ENCODE peak calls at places on chromosomes 4 and X, in five cellular contexts. P is tibial artery, K is AG09309, E is stomach, M is brain microvascular endothelial cell. H is an unnamed sample.

GRCh38 chr4:129230836-129231235 is 134.9 kb downstream of the C4orf33 start:
- DNase-seq in P (no peak), K (no peak), E (no peak), M (no peak), H (no peak)

GRCh38 chrX:102085706-102086105 is 39.8 kb upstream of the TCEAL2 start:
- DNase-seq in P (no peak), K (no peak), E (no peak), M (no peak), H (no peak)

GRCh38 chr4:122865421-122865820 is 38.8 kb downstream of the FGF2 start:
- DNase-seq in P (no peak), K (no peak), E (no peak), M (no peak), H (no peak)

GRCh38 chr4:60926624-60927023 is 273.5 kb upstream of the ADGRL3 start:
- DNase-seq in P (no peak), K (no peak), E (no peak), M (no peak), H (no peak)

GRCh38 chr4:186621959-186622553 is 66.7 kb upstream of the MTNR1A start:
- DNase-seq in P (no peak), K (peak), E (no peak), M (peak), H (peak)

GRCh38 chrX:71626576-71626975 is 8.3 kb upstream of the CXCR3 start:
- DNase-seq in P (no peak), K (no peak), E (peak), M (no peak), H (no peak)

GRCh38 chr4:180770265-180770664 is 1472.9 kb upstream of the TENM3 start:
- DNase-seq in P (no peak), K (no peak), E (no peak), M (no peak), H (no peak)

GRCh38 chrX:146154191-146154590 is 336.6 kb downstream of the SLITRK2 start:
- DNase-seq in P (peak), K (no peak), E (peak), M (no peak), H (no peak)

GRCh38 chr4:150001815-150002214 is 76.4 kb upstream of the DCLK2 start:
- DNase-seq in P (no peak), K (no peak), E (no peak), M (peak), H (no peak)

GRCh38 chrX:371907-372306 is 14.8 kb downstream of the PPP2R3B start:
- DNase-seq in P (no peak), K (no peak), E (no peak), M (no peak), H (no peak)

GRCh38 chrX:53125506-53125905 is 31.6 kb downstream of the KANTR start:
- DNase-seq in P (no peak), K (no peak), E (no peak), M (no peak), H (no peak)

GRCh38 chr4:6917445-6918241 is 8.0 kb downstream of the TBC1D14 start:
- DNase-seq in P (peak), K (no peak), E (peak), M (no peak), H (peak)

GRCh38 chr4:40280586-40280985 is 54.5 kb upstream of the CHRNA9 start:
- DNase-seq in P (no peak), K (no peak), E (no peak), M (no peak), H (no peak)

GRCh38 chr4:90545380-90545779 is 418.2 kb downstream of the CCSER1 start:
- DNase-seq in P (no peak), K (no peak), E (no peak), M (no peak), H (no peak)

GRCh38 chrX:17456526-17456925 is 81.5 kb downstream of the NHS start:
- DNase-seq in P (no peak), K (no peak), E (no peak), M (no peak), H (no peak)

GRCh38 chr4:82642321-82642720 is 80.5 kb upstream of the TMEM150C start:
- DNase-seq in P (no peak), K (no peak), E (no peak), M (no peak), H (no peak)

GRCh38 chr4:29113960-29114359 is 1606.2 kb upstream of the PCDH7 start:
- DNase-seq in P (no peak), K (no peak), E (no peak), M (no peak), H (no peak)

GRCh38 chrX:49308604-49309269 is 5.3 kb downstream of the GAGE10 start:
- DNase-seq in P (no peak), K (no peak), E (no peak), M (no peak), H (no peak)

GRCh38 chr4:24203896-24204295 is 314.0 kb upstream of the PPARGC1A start:
- DNase-seq in P (no peak), K (no peak), E (no peak), M (no peak), H (no peak)

GRCh38 chr4:187798385-187798784 is 197.2 kb upstream of the ZFP42 start:
- DNase-seq in P (no peak), K (no peak), E (no peak), M (no peak), H (no peak)

GRCh38 chr4:118918388-118918787 is 29.7 kb downstream of the SYNPO2 start:
- DNase-seq in P (no peak), K (peak), E (no peak), M (peak), H (peak)

GRCh38 chr4:165580379-165580905 is 201.6 kb downstream of the CPE start:
- DNase-seq in P (peak), K (peak), E (no peak), M (peak), H (peak)

GRCh38 chrX:17986440-17986839 is 125.3 kb upstream of the RAI2 start:
- DNase-seq in P (no peak), K (no peak), E (no peak), M (no peak), H (no peak)

GRCh38 chr4:3452376-3452775 is 10.6 kb downstream of the HGFAC start:
- DNase-seq in P (no peak), K (no peak), E (no peak), M (no peak), H (no peak)
- TF ChIP-seq CTCF in P (no peak), K (peak), E (no peak), M (peak), H (peak)

GRCh38 chr4:1748465-1748995 is 27.2 kb downstream of the TACC3 start:
- DNase-seq in P (no peak), K (no peak), E (peak), M (peak), H (no peak)
- H3K4me3 ChIP-seq in P (no peak), K (no peak), E (no peak), M (no peak), H (no peak)

GRCh38 chrX:40755291-40756249 is 20.2 kb upstream of the MED14 start:
- DNase-seq in P (peak), K (no peak), E (no peak), M (peak), H (no peak)
- TF ChIP-seq CTCF in P (no peak), K (no peak), E (no peak), M (no peak), H (no peak)

GRCh38 chr4:37661643-37662221 is 24.4 kb downstream of the RELL1 start:
- DNase-seq in P (no peak), K (peak), E (no peak), M (peak), H (no peak)
- H3K4me3 ChIP-seq in P (no peak), K (no peak), E (no peak), M (no peak), H (no peak)

GRCh38 chrX:106201502-106202178 is 33.5 kb downstream of the PWWP3B start:
- DNase-seq in P (no peak), K (no peak), E (no peak), M (no peak), H (no peak)

GRCh38 chrX:106208154-106208553 is 40.0 kb downstream of the PWWP3B start:
- DNase-seq in P (no peak), K (no peak), E (no peak), M (no peak), H (no peak)

GRCh38 chrX:106203315-106203714 is 35.2 kb downstream of the PWWP3B start:
- DNase-seq in P (no peak), K (no peak), E (no peak), M (no peak), H (no peak)
- TF ChIP-seq CTCF in P (no peak), K (no peak), E (no peak), M (no peak), H (no peak)

DNA sequence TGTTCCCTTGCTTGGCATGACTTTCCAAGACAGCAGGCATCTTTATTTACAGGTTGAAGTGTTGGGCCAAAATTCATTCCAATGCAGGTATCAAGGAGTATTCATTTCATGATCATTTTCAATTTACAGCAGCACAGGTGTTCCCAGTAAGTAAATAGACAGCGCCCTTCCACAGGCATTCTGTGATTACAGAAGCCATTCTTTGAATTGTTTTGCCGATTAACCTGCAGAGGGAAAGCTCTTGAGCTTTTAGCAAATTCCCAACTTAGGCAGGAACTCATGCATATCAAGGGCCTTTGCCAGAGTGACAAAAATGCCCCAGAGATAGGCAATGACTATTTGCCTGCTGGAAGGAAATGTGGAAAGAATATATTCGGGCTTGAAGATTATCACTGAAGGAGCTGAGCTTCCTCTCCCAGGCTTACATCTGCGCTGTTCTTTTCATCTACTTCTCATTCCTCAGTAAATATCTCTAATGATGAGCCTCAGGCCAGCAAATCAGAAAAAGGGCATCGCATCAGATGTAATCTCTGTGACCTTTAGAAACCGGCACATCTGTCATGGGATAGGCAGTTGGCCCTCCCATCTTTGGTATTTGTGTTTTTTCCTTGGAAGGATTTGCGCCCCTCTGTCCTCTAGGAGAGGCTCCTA is 6.7 kb downstream of the TXK start:
- DNase-seq in P (no peak), K (no peak), E (no peak), M (no peak), H (no peak)
- H3K4me3 ChIP-seq in P (peak), K (no peak), E (no peak), M (peak), H (peak)

DNA sequence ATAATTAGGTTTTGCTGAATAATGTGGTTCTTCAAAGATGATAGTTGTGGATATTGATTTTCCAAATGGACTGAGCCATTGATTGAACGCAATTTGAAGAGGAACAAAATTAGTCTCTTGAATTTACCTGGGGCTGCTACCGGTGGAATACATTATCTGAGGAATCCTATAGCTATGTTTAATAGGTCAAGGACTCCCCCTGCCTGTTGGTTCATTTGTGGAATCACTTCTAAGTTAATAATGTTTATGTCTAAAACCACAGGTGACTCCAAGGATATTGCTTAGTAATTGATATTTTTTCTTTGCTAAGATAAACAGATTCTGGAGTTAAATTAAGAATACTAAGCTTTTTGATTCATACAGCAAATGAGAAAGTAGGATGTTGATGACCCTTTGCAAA is 576.0 kb upstream of the PABPC4L start:
- DNase-seq in P (no peak), K (no peak), E (no peak), M (no peak), H (no peak)
- TF ChIP-seq CTCF in P (no peak), K (no peak), E (no peak), M (no peak), H (peak)

GRCh38 chr4:25291158-25291733 is 21.3 kb upstream of the ZCCHC4 start:
- DNase-seq in P (no peak), K (no peak), E (no peak), M (no peak), H (no peak)

DNA sequence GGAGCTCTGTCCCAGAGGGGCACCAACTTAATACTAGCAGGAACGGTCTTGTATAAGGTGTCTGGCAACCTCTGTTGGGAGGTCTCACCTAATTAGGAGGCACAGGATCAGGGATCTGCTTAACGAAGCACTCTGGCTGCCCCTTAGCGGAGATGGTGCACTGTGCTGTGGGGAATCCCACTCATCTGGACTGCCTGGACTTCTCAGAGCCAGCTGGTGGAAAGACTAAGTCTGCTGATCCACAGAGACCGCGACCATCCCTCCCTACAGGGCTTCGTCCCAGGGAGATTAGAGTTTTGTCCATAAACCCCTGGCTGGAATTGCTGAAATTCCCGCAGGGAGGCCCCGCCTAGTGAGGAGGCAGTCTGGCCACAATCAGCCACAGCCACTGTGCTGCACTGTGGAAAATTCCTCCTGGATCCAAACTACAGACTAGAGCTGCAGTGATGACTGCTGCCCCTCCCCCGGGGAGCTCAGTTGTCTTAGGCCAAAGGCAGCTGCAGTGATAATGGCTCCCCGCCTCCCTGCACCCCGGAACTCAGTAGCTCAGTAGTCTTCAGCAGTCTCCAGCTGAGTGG is 22.0 kb upstream of the ZCCHC4 start:
- DNase-seq in P (no peak), K (no peak), E (no peak), M (no peak), H (no peak)
- H3K4me3 ChIP-seq in P (no peak), K (no peak), E (no peak), M (no peak), H (peak)